ENCODE peak calls at places on chromosomes 11 and 22, in seven cellular contexts. E, V, W, D, R, P and X are unnamed samples.

GRCh38 chr22:48144318-48144717 is 1381.9 kb downstream of the TBC1D22A start:
- DNase-seq in E (no peak), P (no peak), D (no peak), V (no peak), R (no peak), W (no peak), X (no peak)

GRCh38 chr22:49716441-49716840 is 111.2 kb downstream of the BRD1 start:
- DNase-seq in E (no peak), R (no peak), V (no peak), D (no peak), P (no peak), W (no peak), X (no peak)

GRCh38 chr11:111603633-111604130 is 1.4 kb downstream of the SIK2 start:
- DNase-seq in V (peak), P (peak), W (no peak), D (no peak), R (no peak), E (no peak), X (no peak)

GRCh38 chr11:67617243-67617953 is 10.7 kb downstream of the NDUFV1 start:
- DNase-seq in D (no peak), V (no peak), P (no peak), E (no peak), W (no peak), R (peak), X (no peak)

GRCh38 chr22:24324137-24324536 is 53.5 kb downstream of the SPECC1L start:
- DNase-seq in V (no peak), D (no peak), W (no peak), R (no peak), P (no peak), E (no peak), X (no peak)

GRCh38 chr11:3710485-3711259 is 39.5 kb upstream of the CHRNA10 start:
- DNase-seq in W (no peak), P (no peak), R (no peak), D (no peak), E (no peak), V (peak), X (peak)

GRCh38 chr11:4455439-4455838 is 6.3 kb downstream of the OR52K2 start:
- DNase-seq in R (no peak), E (no peak), D (no peak), V (no peak), P (no peak), W (no peak), X (no peak)

GRCh38 chr11:94519478-94520084 is 7.3 kb downstream of the C11orf97 start:
- DNase-seq in R (peak), W (no peak), D (peak), E (no peak), P (peak), V (peak), X (peak)

GRCh38 chr11:76217653-76218160 is 11.4 kb upstream of the WNT11 start:
- DNase-seq in D (no peak), W (peak), P (no peak), E (no peak), V (no peak), R (no peak), X (no peak)

GRCh38 chr22:48581821-48582469 is 1245.7 kb downstream of the BRD1 start:
- DNase-seq in W (no peak), P (no peak), E (no peak), V (no peak), R (no peak), D (no peak), X (no peak)

GRCh38 chr11:8100605-8101004 is 19.6 kb downstream of the TUB start:
- DNase-seq in W (no peak), E (no peak), D (no peak), V (no peak), R (no peak), P (no peak), X (no peak)

GRCh38 chr11:64003807-64004589 is 17.8 kb downstream of the OTUB1 start:
- DNase-seq in E (no peak), R (no peak), W (no peak), D (no peak), V (peak), P (no peak), X (no peak)

GRCh38 chr22:36073476-36073875 is 44.9 kb upstream of the RBFOX2 start:
- DNase-seq in W (no peak), P (no peak), V (peak), D (no peak), E (no peak), R (no peak), X (peak)

GRCh38 chr11:28537822-28538221 is 429.6 kb downstream of the METTL15 start:
- DNase-seq in W (no peak), D (no peak), P (peak), E (no peak), R (no peak), V (no peak), X (peak)

GRCh38 chr22:50691521-50691920 is 18.9 kb downstream of the SHANK3 start:
- DNase-seq in D (peak), P (peak), W (no peak), E (no peak), R (peak), V (peak), X (peak)

GRCh38 chr11:697028-697491 is 1.4 kb downstream of the TMEM80 start:
- DNase-seq in R (no peak), D (peak), W (no peak), E (no peak), P (peak), V (peak), X (peak)

GRCh38 chr11:68536706-68537105 is 76.2 kb downstream of the PPP6R3 start:
- DNase-seq in E (no peak), P (no peak), D (no peak), R (no peak), V (no peak), W (no peak), X (no peak)

GRCh38 chr11:8709002-8709672 is 26.5 kb downstream of the RPL27A start:
- DNase-seq in E (peak), V (peak), P (no peak), D (no peak), W (peak), R (peak), X (peak)

GRCh38 chr11:83025267-83025704 is 46.4 kb downstream of the RAB30 start:
- DNase-seq in P (peak), R (peak), E (no peak), D (no peak), W (no peak), V (no peak), X (peak)

GRCh38 chr11:96094156-96094555 is 170.2 kb upstream of the MTMR2 start:
- DNase-seq in V (no peak), R (no peak), P (no peak), E (no peak), D (no peak), W (no peak), X (no peak)

GRCh38 chr11:20111871-20112270 is 48.4 kb downstream of the DBX1 start:
- DNase-seq in R (no peak), W (no peak), D (no peak), P (no peak), V (no peak), E (no peak), X (no peak)

GRCh38 chr22:44181033-44181911 is 547 bp downstream of the PARVG start:
- DNase-seq in P (peak), W (peak), D (no peak), E (peak), V (no peak), R (no peak), X (no peak)

GRCh38 chr22:37431366-37431765 is 4.1 kb upstream of the ELFN2 start:
- DNase-seq in D (no peak), E (no peak), P (peak), W (no peak), V (no peak), R (no peak), X (no peak)

GRCh38 chr22:32444068-32444467 is 20.2 kb downstream of the BPIFC start:
- DNase-seq in W (no peak), R (peak), D (peak), V (no peak), P (peak), E (peak), X (peak)

DNA sequence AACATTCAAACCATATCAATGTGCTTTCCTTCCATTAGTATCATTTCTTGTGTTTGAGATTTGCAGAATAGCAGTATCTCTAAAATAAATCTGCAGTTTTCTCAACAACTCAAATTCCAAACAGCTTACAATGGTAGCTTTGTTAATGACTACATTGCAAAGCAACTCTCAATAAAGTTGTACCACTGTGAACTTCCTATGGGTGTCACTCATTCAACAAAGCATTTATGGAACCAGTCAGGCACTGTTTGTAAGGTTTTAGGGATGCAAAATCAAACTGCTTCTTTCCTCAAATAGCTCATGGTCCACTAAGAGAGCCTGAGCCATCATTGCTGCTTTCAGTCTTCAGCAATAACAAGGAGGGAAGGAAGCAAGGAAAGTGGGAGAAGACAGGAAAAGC is 91.0 kb downstream of the CCDC83 start:
- DNase-seq in P (peak), V (peak), W (no peak), E (no peak), R (no peak), D (no peak), X (no peak)
- TF ChIP-seq CTCF in P (no peak), V (no peak), W (no peak), E (no peak), R (no peak), D (no peak), X (no peak)

GRCh38 chr11:102046841-102047240 is 396 bp upstream of the CFAP300 start:
- DNase-seq in R (no peak), V (no peak), D (no peak), W (no peak), E (no peak), P (no peak), X (peak)
- H3K4me3 ChIP-seq in R (peak), V (peak), D (no peak), W (peak), E (no peak), P (peak), X (peak)

GRCh38 chr22:30335236-30335635 is 8.5 kb upstream of the TBC1D10A start:
- DNase-seq in V (no peak), E (no peak), R (no peak), D (no peak), W (no peak), P (no peak), X (no peak)

GRCh38 chr22:30332994-30333706 is 6.4 kb upstream of the TBC1D10A start:
- DNase-seq in R (no peak), E (no peak), V (no peak), P (no peak), W (no peak), D (no peak), X (no peak)

GRCh38 chr22:30334601-30335000 is 7.9 kb upstream of the TBC1D10A start:
- DNase-seq in P (no peak), D (no peak), E (no peak), W (no peak), R (no peak), V (no peak), X (no peak)

GRCh38 chr22:30332551-30332950 is 5.8 kb upstream of the TBC1D10A start:
- DNase-seq in R (no peak), E (no peak), W (no peak), P (no peak), D (no peak), V (no peak), X (no peak)

GRCh38 chr22:30333707-30334087 is 7.0 kb upstream of the TBC1D10A start:
- DNase-seq in E (no peak), V (no peak), P (no peak), R (no peak), W (no peak), D (no peak), X (no peak)
- TF ChIP-seq CTCF in E (no peak), V (no peak), P (no peak), R (no peak), W (no peak), D (no peak), X (no peak)

DNA sequence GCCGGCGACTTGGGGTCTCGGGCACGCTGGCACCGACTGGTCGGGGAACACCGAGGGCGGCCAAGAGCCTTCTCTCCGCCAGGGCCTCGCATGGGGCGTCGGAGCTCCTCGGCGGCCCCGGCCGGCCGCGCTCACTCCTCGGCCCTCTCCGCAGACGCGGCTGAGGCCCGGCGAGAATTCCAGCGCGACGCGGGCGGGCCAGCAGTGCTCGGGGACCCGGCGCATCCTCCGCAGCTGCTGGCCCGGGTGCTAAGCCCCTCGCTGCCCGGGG is 5.6 kb downstream of the TBX1 start:
- DNase-seq in D (no peak), P (no peak), R (peak), W (no peak), V (no peak), E (no peak), X (no peak)
- H3K4me3 ChIP-seq in D (no peak), P (no peak), R (peak), W (peak), V (no peak), E (no peak), X (no peak)

DNA sequence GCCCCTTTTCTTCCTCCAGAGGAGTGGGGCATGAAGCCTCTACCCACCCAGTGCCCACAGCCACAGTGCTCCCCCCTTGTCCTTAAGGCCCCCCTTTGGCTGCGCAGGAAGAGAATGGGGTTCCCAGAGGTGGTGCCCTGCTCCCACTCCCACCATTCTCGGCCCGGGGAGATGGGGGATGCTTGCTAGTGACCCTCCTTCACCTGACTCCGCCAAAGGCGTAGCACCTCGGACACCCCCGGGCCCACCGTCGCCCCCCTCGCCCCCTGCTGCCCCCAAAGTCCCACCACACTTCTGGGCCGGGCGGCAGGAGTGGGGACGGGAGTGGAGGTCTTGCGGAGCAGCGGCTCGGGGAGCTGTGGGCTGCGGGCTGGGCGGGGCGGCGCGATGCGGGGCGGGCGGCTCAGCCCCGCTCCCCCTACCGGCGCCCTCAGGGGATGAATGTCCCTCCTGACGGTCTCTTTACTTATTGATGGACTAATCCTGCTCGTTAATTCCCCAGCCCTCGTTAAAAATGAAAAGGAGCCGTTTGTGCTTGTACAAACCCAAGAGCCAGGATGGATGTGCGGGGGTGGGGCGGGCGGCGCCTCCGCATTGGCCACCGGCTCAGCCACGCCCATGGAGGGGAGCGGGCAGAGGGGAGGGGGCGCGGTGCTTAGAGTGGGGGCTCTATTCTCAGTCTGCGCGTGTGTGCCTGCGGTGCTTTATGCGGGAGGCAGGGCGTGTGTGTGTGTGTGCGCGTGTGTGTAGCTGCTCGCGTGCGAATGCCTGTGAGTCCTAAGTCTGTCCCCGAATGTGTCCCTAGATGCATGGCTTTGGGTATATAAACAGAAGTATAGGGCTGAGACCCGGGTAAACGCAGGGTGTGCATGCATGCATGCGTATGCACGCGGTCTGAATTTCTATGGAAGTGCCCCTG is 25.6 kb downstream of the SYT7 start:
- DNase-seq in R (peak), W (no peak), E (no peak), P (peak), V (no peak), D (no peak), X (no peak)
- TF ChIP-seq CTCF in R (peak), W (no peak), E (no peak), P (peak), V (peak), D (no peak), X (peak)

DNA sequence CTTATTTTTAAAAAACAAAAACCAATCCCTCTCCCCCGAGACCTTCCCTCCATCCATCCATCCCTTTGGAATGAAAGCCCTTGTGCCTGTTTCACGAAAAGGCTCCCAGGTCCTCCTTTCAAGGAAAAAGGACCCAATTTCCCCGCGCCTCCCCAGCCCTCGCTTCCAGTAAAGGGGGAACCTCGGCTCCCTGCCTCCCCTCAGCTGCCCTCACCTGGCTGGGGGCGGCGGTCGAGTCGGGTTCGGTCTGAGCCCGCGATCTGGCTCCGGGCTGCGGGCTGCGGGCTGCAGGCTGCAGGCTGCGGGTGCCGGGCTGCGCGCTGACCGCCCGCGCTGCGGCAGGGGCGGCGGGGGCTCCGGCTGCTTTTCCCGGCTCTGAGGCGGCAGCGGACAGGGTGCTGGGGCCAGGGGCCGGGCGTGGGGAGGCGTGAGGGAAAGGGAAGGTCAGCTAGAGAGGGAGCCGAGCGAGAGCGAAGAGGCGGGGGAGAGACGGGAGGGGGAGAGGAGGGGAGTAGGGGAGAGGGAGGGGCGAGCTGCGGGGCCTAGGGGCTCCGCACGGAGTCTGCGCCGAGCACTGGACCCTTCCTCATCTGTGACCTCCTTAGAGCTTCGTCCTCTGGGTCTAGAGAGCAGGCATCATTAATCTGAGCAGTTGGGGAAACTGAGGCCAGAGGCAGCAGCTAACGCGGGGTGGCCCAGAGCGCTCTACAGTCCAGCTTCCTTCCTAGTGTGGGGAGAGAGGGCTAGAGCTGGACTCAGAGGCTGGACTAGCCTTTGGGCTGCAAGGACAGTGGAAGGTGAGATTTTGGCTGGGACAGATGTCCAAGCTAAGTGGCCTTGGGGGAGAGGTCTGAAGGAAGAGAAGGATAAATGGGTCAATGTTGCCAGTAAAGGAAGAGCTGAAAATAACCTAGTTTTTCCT is at the start of gene C1QTNF4:
- DNase-seq in E (no peak), W (no peak), V (no peak), D (no peak), R (peak), P (no peak), X (no peak)
- H3K4me3 ChIP-seq in E (no peak), W (peak), V (peak), D (no peak), R (peak), P (peak), X (peak)